ENCODE peak calls at places on chromosomes 12 and 14, in four cellular contexts. T, V, X and O are unnamed samples.

GRCh38 chr14:92759300-92759678 is 10.9 kb upstream of the LGMN start:
- DNase-seq in T (no peak), V (peak), X (peak), O (no peak)

GRCh38 chr12:91920276-91920675 is 225.4 kb downstream of the BTG1 start:
- DNase-seq in T (no peak), V (peak), X (peak), O (no peak)

GRCh38 chr12:100413006-100413405 is 56.1 kb downstream of the SLC17A8 start:
- DNase-seq in T (no peak), V (no peak), X (no peak), O (no peak)

GRCh38 chr12:129984097-129984496 is 80.3 kb upstream of the TMEM132D start:
- DNase-seq in T (no peak), V (no peak), X (no peak), O (no peak)

GRCh38 chr14:65594153-65594881 is 181.8 kb downstream of the FUT8 start:
- DNase-seq in T (no peak), V (no peak), X (no peak), O (no peak)

GRCh38 chr12:114976959-114977358 is 293.0 kb upstream of the TBX3 start:
- DNase-seq in T (no peak), V (peak), X (no peak), O (no peak)

GRCh38 chr12:47775100-47775911 is 2.3 kb downstream of the SLC48A1 start:
- DNase-seq in T (no peak), V (peak), X (no peak), O (no peak)

GRCh38 chr12:69468237-69469026 is 1.8 kb upstream of the FRS2 start:
- DNase-seq in T (no peak), V (no peak), X (no peak), O (no peak)

GRCh38 chr14:100603341-100604125 is 16.3 kb upstream of the BEGAIN start:
- DNase-seq in T (no peak), V (no peak), X (no peak), O (peak)

GRCh38 chr14:33512201-33512600 is 438.7 kb downstream of the EGLN3 start:
- DNase-seq in T (no peak), V (peak), X (no peak), O (no peak)

GRCh38 chr14:44803239-44803905 is 158.4 kb downstream of the KLHL28 start:
- DNase-seq in T (peak), V (peak), X (peak), O (no peak)

GRCh38 chr14:104977681-104978647 is at the start of gene AHNAK2:
- DNase-seq in T (peak), V (peak), X (peak), O (peak)

GRCh38 chr12:65532162-65532561 is 253.7 kb downstream of the MSRB3 start:
- DNase-seq in T (no peak), V (peak), X (no peak), O (no peak)

GRCh38 chr14:72615511-72616121 is 278.3 kb downstream of the DPF3 start:
- DNase-seq in T (no peak), V (peak), X (peak), O (no peak)

GRCh38 chr12:49784756-49785409 is 43.3 kb downstream of the NCKAP5L start:
- DNase-seq in T (no peak), V (peak), X (peak), O (no peak)

GRCh38 chr12:76144253-76144564 is 59.7 kb upstream of the NAP1L1 start:
- DNase-seq in T (no peak), V (peak), X (peak), O (no peak)

GRCh38 chr12:99959549-99960170 is 25.1 kb downstream of the ANKS1B start:
- DNase-seq in T (no peak), V (peak), X (peak), O (no peak)

GRCh38 chr12:24679135-24679534 is 269.8 kb downstream of the BCAT1 start:
- DNase-seq in T (no peak), V (peak), X (no peak), O (no peak)

GRCh38 chr12:122860854-122861585 is 25.8 kb downstream of the HIP1R start:
- DNase-seq in T (no peak), V (no peak), X (no peak), O (no peak)

GRCh38 chr14:69675877-69676416 is 64.6 kb downstream of the SUSD6 start:
- DNase-seq in T (peak), V (no peak), X (no peak), O (no peak)

GRCh38 chr12:117521327-117521726 is 159.9 kb upstream of the NOS1 start:
- DNase-seq in T (no peak), V (no peak), X (no peak), O (no peak)

GRCh38 chr12:58408516-58408915 is 467.1 kb downstream of the ATP23 start:
- DNase-seq in T (no peak), V (peak), X (peak), O (no peak)

GRCh38 chr12:92519284-92519683 is 183.5 kb upstream of the PLEKHG7 start:
- DNase-seq in T (no peak), V (no peak), X (no peak), O (no peak)

GRCh38 chr12:91191516-91192111 is 9.0 kb upstream of the DCN start:
- DNase-seq in T (no peak), V (no peak), X (no peak), O (no peak)

GRCh38 chr14:58415636-58416559 is 11.4 kb downstream of the TIMM9 start:
- DNase-seq in T (no peak), V (no peak), X (no peak), O (no peak)

DNA sequence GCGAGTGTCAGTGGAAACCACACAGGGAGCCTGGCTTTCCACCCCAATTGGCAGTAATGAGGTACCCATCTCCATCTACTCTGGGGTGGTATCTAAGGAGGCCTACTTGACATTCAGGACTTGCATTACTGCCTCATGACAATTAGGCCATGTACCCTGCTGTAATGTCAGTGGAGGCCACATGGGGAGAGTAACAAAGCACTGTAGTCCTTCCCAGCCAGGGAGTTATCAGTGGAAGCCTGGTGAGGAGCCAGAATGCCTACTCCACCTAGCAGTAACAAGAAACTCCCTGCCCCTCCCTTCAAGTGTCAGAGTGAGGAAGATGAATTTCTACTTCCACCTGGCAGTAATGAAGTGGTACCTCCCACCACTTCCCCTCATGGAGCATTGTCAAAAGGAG is 12.5 kb downstream of the TIMM9 start:
- DNase-seq in T (no peak), V (no peak), X (no peak), O (no peak)
- TF ChIP-seq CTCF in T (no peak), V (no peak), X (no peak), O (no peak)

DNA sequence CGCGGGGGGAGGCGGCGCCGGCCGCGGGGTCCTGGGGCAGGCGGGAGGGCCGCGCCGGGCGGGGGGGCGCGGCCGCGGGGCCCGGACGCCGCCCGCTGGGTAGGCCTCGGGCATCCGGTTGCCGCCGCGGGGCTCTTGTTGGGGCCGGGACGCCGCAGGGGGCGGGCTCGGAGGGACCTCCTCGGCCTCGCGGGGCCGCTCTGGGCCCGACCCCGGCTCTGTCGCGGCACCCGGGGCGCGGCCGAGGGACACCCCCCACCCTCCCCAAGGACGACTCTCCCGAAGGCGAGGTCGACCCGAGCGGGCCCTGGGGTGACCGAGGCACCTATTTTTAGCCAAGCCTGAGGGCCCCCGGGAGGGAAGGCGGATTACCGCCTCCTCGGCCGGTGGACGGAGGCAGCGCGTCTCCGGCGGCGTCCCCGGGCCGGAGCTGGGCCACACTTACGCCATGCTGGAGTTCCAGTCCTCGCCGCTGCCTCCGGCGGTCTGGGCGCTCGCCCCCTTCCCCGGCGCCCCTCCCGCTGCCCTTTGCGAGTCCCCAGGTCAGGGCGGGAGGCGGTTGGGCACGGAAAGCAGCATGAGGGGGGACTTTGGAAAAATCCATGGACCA is 499 bp downstream of the KTN1 start:
- DNase-seq in T (peak), V (peak), X (peak), O (no peak)
- TF ChIP-seq CTCF in T (peak), V (no peak), X (no peak), O (peak)

GRCh38 chr12:94677778-94678177 is 27.4 kb upstream of the TMCC3 start:
- DNase-seq in T (peak), V (no peak), X (no peak), O (no peak)
- TF ChIP-seq CTCF in T (no peak), V (no peak), X (no peak), O (no peak)

GRCh38 chr12:56838602-56839488 is 75.7 kb downstream of the HSD17B6 start:
- DNase-seq in T (no peak), V (no peak), X (no peak), O (no peak)

GRCh38 chr12:56836800-56837663 is 73.9 kb downstream of the HSD17B6 start:
- DNase-seq in T (no peak), V (peak), X (no peak), O (no peak)

GRCh38 chr12:56840922-56841321 is 77.8 kb downstream of the HSD17B6 start:
- DNase-seq in T (no peak), V (peak), X (no peak), O (no peak)

GRCh38 chr12:56836317-56836716 is 73.2 kb downstream of the HSD17B6 start:
- DNase-seq in T (no peak), V (peak), X (no peak), O (no peak)

GRCh38 chr12:56839489-56840442 is 76.6 kb downstream of the HSD17B6 start:
- DNase-seq in T (peak), V (peak), X (peak), O (no peak)
- TF ChIP-seq CTCF in T (peak), V (peak), X (peak), O (peak)

DNA sequence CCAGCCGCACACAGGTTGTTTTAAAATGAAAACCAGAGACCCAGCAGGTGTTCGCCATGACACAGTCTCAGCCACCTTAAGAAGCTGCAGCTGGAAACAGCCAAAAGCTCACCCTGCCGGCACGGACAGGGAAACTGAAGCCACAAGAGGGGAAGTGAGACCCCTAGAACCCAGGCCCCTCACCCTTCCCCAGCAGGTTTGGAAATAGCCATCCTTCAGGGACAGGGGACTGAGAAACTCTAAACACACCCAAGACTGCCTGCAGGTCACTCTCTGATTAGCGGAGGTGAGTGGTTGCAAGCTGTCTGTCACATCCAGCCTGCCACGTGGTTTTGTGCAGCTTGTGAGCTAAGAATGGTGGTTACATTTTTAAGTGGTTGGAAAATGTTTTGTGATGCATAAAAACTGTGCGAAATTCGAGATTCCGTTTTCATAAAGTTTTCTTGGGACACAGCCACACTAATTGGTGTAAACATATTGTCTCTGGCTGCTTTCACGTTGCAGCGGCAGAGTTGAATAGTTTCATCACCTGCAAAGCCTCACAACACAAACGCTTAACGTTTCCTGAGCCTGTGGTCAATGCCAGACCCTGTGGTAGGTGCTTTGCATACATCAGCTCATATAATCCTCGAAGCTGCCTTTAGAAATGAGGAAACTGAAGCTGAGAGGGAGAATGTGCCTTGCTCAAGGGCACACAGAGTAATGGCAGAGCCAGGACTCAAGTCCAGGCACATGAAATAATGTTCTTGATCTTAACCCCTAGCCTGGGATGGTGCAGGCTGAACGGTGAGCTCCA is 1.7 kb upstream of the SELPLG start:
- DNase-seq in T (peak), V (no peak), X (no peak), O (no peak)
- TF ChIP-seq CTCF in T (no peak), V (no peak), X (no peak), O (no peak)